ENCODE peak calls at places on chromosomes 3 and 15, in six cellular contexts. One of them, this sample, is unnamed.

GRCh38 chr15:100291106-100291505 is 50.7 kb downstream of the ADAMTS17 start:
- DNase-seq in GM12878: no peak
- DNase-seq in H1: no peak
- DNase-seq in GM23338: no peak
- DNase-seq in K562: no peak
- DNase-seq in WTC11: no peak
- DNase-seq in this sample: no peak

GRCh38 chr15:56631765-56632164 is 101.5 kb downstream of the ZNF280D start:
- DNase-seq in K562: no peak
- DNase-seq in H1: no peak
- DNase-seq in GM12878: no peak
- DNase-seq in WTC11: no peak
- DNase-seq in GM23338: no peak
- DNase-seq in this sample: no peak

GRCh38 chr3:161474139-161474538 is 22.5 kb upstream of the OTOL1 start:
- DNase-seq in GM12878: no peak
- DNase-seq in GM23338: no peak
- DNase-seq in WTC11: no peak
- DNase-seq in K562: no peak
- DNase-seq in H1: no peak
- DNase-seq in this sample: no peak

GRCh38 chr3:61862614-61863289 is 301.4 kb downstream of the PTPRG start:
- DNase-seq in GM23338: no peak
- DNase-seq in K562: no peak
- DNase-seq in GM12878: no peak
- DNase-seq in H1: no peak
- DNase-seq in WTC11: no peak
- DNase-seq in this sample: no peak

GRCh38 chr3:40470706-40471105 is 6.2 kb upstream of the ZNF619 start:
- DNase-seq in GM12878: no peak
- DNase-seq in GM23338: no peak
- DNase-seq in K562: no peak
- DNase-seq in H1: no peak
- DNase-seq in WTC11: no peak
- DNase-seq in this sample: no peak

GRCh38 chr15:82875411-82876003 is 66.1 kb downstream of the WHAMM start:
- DNase-seq in K562: no peak
- DNase-seq in WTC11: no peak
- DNase-seq in GM12878: no peak
- DNase-seq in H1: no peak
- DNase-seq in GM23338: no peak
- DNase-seq in this sample: no peak

GRCh38 chr3:190458040-190458439 is 8.3 kb upstream of the TMEM207 start:
- DNase-seq in K562: no peak
- DNase-seq in WTC11: no peak
- DNase-seq in GM23338: peak; percentile 45
- DNase-seq in H1: no peak
- DNase-seq in GM12878: no peak
- DNase-seq in this sample: no peak

GRCh38 chr15:57015897-57016296 is 97.5 kb downstream of the TCF12 start:
- DNase-seq in H1: no peak
- DNase-seq in K562: no peak
- DNase-seq in GM12878: no peak
- DNase-seq in GM23338: no peak
- DNase-seq in WTC11: no peak
- DNase-seq in this sample: peak; percentile 34

GRCh38 chr15:57969355-57969754 is 96.2 kb downstream of the ALDH1A2 start:
- DNase-seq in GM12878: no peak
- DNase-seq in GM23338: peak; percentile 12
- DNase-seq in K562: no peak
- DNase-seq in WTC11: no peak
- DNase-seq in H1: no peak
- DNase-seq in this sample: no peak

GRCh38 chr3:108296239-108296638 is at the start of gene HHLA2:
- DNase-seq in GM23338: no peak
- DNase-seq in WTC11: no peak
- DNase-seq in K562: no peak
- DNase-seq in GM12878: no peak
- DNase-seq in H1: no peak
- DNase-seq in this sample: no peak

GRCh38 chr3:182567666-182568065 is 225.6 kb upstream of the ATP11B start:
- DNase-seq in GM12878: no peak
- DNase-seq in H1: no peak
- DNase-seq in GM23338: peak; percentile 67
- DNase-seq in WTC11: peak; percentile 16
- DNase-seq in K562: no peak
- DNase-seq in this sample: no peak

GRCh38 chr3:38579146-38579545 is 70.3 kb downstream of the SCN5A start:
- DNase-seq in K562: no peak
- DNase-seq in H1: no peak
- DNase-seq in WTC11: peak; percentile 52
- DNase-seq in GM12878: no peak
- DNase-seq in GM23338: peak; percentile 37
- DNase-seq in this sample: peak; percentile 18

GRCh38 chr3:179265875-179266274 is 15.0 kb upstream of the KCNMB3 start:
- DNase-seq in GM23338: no peak
- DNase-seq in WTC11: no peak
- DNase-seq in GM12878: no peak
- DNase-seq in H1: no peak
- DNase-seq in K562: no peak
- DNase-seq in this sample: no peak

GRCh38 chr15:93587046-93587445 is 498.0 kb upstream of the RGMA start:
- DNase-seq in WTC11: no peak
- DNase-seq in K562: no peak
- DNase-seq in GM12878: no peak
- DNase-seq in H1: no peak
- DNase-seq in GM23338: no peak
- DNase-seq in this sample: no peak

GRCh38 chr3:128416578-128417150 is 50.0 kb downstream of the DNAJB8 start:
- DNase-seq in WTC11: no peak
- DNase-seq in H1: no peak
- DNase-seq in GM23338: no peak
- DNase-seq in GM12878: no peak
- DNase-seq in K562: peak; percentile 66
- DNase-seq in this sample: peak; percentile 78

GRCh38 chr3:10392244-10392643 is 71.3 kb upstream of the SEC13 start:
- DNase-seq in K562: no peak
- DNase-seq in WTC11: no peak
- DNase-seq in GM23338: peak; percentile 28
- DNase-seq in H1: no peak
- DNase-seq in GM12878: no peak
- DNase-seq in this sample: no peak

GRCh38 chr3:140455476-140455875 is 222.4 kb upstream of the TRIM42 start:
- DNase-seq in H1: no peak
- DNase-seq in GM23338: no peak
- DNase-seq in GM12878: no peak
- DNase-seq in K562: no peak
- DNase-seq in WTC11: no peak
- DNase-seq in this sample: no peak

GRCh38 chr3:11556234-11556633 is 87.5 kb downstream of the VGLL4 start:
- DNase-seq in H1: no peak
- DNase-seq in WTC11: no peak
- DNase-seq in GM12878: no peak
- DNase-seq in GM23338: no peak
- DNase-seq in K562: no peak
- DNase-seq in this sample: no peak

GRCh38 chr15:57421540-57421939 is 45.2 kb downstream of the CGNL1 start:
- DNase-seq in GM12878: no peak
- DNase-seq in H1: no peak
- DNase-seq in GM23338: no peak
- DNase-seq in WTC11: no peak
- DNase-seq in K562: no peak
- DNase-seq in this sample: no peak

GRCh38 chr3:187808466-187809291 is 63.4 kb upstream of the BCL6 start:
- DNase-seq in WTC11: no peak
- DNase-seq in GM23338: peak; percentile 33
- DNase-seq in H1: no peak
- DNase-seq in K562: no peak
- DNase-seq in GM12878: no peak
- DNase-seq in this sample: peak; percentile 82

GRCh38 chr3:17726313-17726712 is 16.1 kb downstream of the TBC1D5 start:
- DNase-seq in WTC11: no peak
- DNase-seq in GM23338: no peak
- DNase-seq in GM12878: no peak
- DNase-seq in H1: no peak
- DNase-seq in K562: no peak
- DNase-seq in this sample: no peak

GRCh38 chr15:58486062-58486461 is 54.3 kb downstream of the LIPC start:
- DNase-seq in H1: no peak
- DNase-seq in GM23338: no peak
- DNase-seq in WTC11: no peak
- DNase-seq in GM12878: no peak
- DNase-seq in K562: peak; percentile 40
- DNase-seq in this sample: no peak

GRCh38 chr15:32979710-32980109 is 214.8 kb downstream of the FMN1 start:
- DNase-seq in WTC11: no peak
- DNase-seq in K562: no peak
- DNase-seq in GM23338: no peak
- DNase-seq in H1: no peak
- DNase-seq in GM12878: no peak
- DNase-seq in this sample: no peak

GRCh38 chr15:43702174-43702573 is 8.5 kb downstream of the CKMT1A start:
- DNase-seq in H1: no peak
- DNase-seq in K562: no peak
- DNase-seq in GM23338: no peak
- DNase-seq in GM12878: no peak
- DNase-seq in WTC11: no peak
- DNase-seq in this sample: no peak

GRCh38 chr3:37861540-37862051 is at the start of gene CTDSPL:
- DNase-seq in GM12878: no peak
- DNase-seq in WTC11: peak; percentile 50
- DNase-seq in K562: peak; percentile 87
- DNase-seq in GM23338: peak; percentile 65
- DNase-seq in H1: no peak
- DNase-seq in this sample: peak; percentile 21

GRCh38 chr3:34213481-34213880 is 415.1 kb downstream of the PDCD6IP start:
- DNase-seq in H1: no peak
- DNase-seq in GM12878: no peak
- DNase-seq in WTC11: no peak
- DNase-seq in GM23338: peak; percentile 5
- DNase-seq in K562: no peak
- DNase-seq in this sample: no peak

GRCh38 chr3:58564456-58565160 is 12.6 kb downstream of the FAM107A start:
- DNase-seq in GM23338: no peak
- DNase-seq in H1: no peak
- DNase-seq in WTC11: no peak
- DNase-seq in K562: no peak
- DNase-seq in GM12878: no peak
- DNase-seq in this sample: peak; percentile 18

GRCh38 chr3:123660276-123660675 is 75.4 kb upstream of the HACD2 start:
- DNase-seq in GM12878: no peak
- DNase-seq in GM23338: no peak
- DNase-seq in K562: no peak
- DNase-seq in WTC11: no peak
- DNase-seq in H1: no peak
- DNase-seq in this sample: no peak
- TF ChIP-seq CREB1 in GM12878: no peak
- TF ChIP-seq CREB1 in GM23338: no peak
- TF ChIP-seq CREB1 in K562: no peak
- TF ChIP-seq CREB1 in WTC11: no peak
- TF ChIP-seq CREB1 in H1: no peak
- TF ChIP-seq CREB1 in this sample: no peak

GRCh38 chr3:46607603-46608028 is 4.7 kb upstream of the FAM240A start:
- DNase-seq in H1: no peak
- DNase-seq in K562: peak; percentile 48
- DNase-seq in GM23338: peak; percentile 85
- DNase-seq in GM12878: no peak
- DNase-seq in WTC11: peak; percentile 49
- DNase-seq in this sample: peak; percentile 34
- TF ChIP-seq CREB1 in H1: no peak
- TF ChIP-seq CREB1 in K562: no peak
- TF ChIP-seq CREB1 in GM23338: no peak
- TF ChIP-seq CREB1 in GM12878: no peak
- TF ChIP-seq CREB1 in WTC11: no peak
- TF ChIP-seq CREB1 in this sample: no peak

GRCh38 chr15:39961051-39961450 is 27.1 kb downstream of the EIF2AK4 start:
- DNase-seq in K562: no peak
- DNase-seq in H1: no peak
- DNase-seq in GM23338: no peak
- DNase-seq in GM12878: no peak
- DNase-seq in WTC11: no peak
- DNase-seq in this sample: no peak
- TF ChIP-seq CREB1 in K562: no peak
- TF ChIP-seq CREB1 in H1: no peak
- TF ChIP-seq CREB1 in GM23338: no peak
- TF ChIP-seq CREB1 in GM12878: no peak
- TF ChIP-seq CREB1 in WTC11: no peak
- TF ChIP-seq CREB1 in this sample: no peak

DNA sequence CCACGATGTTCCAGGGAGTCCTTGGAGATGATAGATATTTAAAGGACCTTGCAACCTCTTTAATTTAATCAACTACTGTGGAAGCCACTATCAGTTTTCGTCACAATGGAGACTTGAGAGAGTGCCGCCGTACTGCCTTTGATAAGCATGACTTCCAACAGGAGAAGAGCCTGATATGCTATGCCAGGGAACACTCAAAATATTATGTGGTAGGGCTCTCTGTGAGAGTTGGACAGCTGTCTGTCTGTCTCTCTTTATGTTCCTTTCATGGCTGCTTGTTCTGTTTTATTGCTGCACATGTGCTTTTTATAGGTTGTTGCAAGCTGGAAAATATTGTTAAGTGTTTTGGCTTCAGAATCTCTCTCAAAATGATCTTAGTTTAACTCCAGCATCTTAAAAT is 249.4 kb upstream of the RARB start:
- DNase-seq in GM23338: no peak
- DNase-seq in WTC11: no peak
- DNase-seq in K562: no peak
- DNase-seq in H1: no peak
- DNase-seq in GM12878: no peak
- DNase-seq in this sample: no peak
- TF ChIP-seq CREB1 in GM23338: no peak
- TF ChIP-seq CREB1 in WTC11: no peak
- TF ChIP-seq CREB1 in K562: no peak
- TF ChIP-seq CREB1 in H1: no peak
- TF ChIP-seq CREB1 in GM12878: no peak
- TF ChIP-seq CREB1 in this sample: no peak

DNA sequence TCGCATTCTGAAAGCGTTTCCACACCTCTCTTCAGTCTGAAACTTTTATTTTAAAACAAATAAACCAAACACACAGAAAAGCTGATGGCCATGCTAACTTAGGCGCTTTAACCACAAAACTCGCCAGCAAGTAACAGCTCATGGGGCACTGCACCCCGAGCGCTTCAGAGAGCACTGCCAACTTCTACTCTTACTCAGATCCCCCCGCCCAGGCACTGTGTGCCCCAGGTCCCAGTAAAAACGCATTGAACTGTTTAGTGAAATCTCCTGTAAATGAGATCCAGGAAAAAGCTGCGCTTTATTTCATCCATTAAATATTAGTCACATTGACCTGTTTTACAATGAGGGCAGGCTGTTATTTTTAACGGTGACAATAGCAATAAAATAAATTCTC is 99.7 kb downstream of the LRIG1 start:
- DNase-seq in WTC11: no peak
- DNase-seq in GM12878: no peak
- DNase-seq in H1: no peak
- DNase-seq in GM23338: no peak
- DNase-seq in K562: no peak
- DNase-seq in this sample: no peak
- TF ChIP-seq CREB1 in WTC11: no peak
- TF ChIP-seq CREB1 in GM12878: no peak
- TF ChIP-seq CREB1 in H1: no peak
- TF ChIP-seq CREB1 in GM23338: no peak
- TF ChIP-seq CREB1 in K562: no peak
- TF ChIP-seq CREB1 in this sample: no peak